ENCODE peak calls at places on chromosomes 16 and 17, in ten cellular contexts. G is stimulated activated CD4-positive, alpha-beta T cell treated with anti-CD3 and anti-CD28 coated beads, Interleukin-1b, Interleukin-23, amount 100 ng/mL, for 24 hours; Z is GM10248; V is fibroblast of the conjunctiva; A is H54; F is RCC 7860; W is hepatic stellate cell; E is progenitor cell of endocrine pancreas; Q is NCI-H748 treated with DMSO at 0.1 percent for 48 hours; B is NCI-H187. O is an unnamed sample.

GRCh38 chr17:43913584-43913983 is 6.2 kb upstream of the MPP2 start:
- DNase-seq in G (no peak), Z (no peak), V (no peak), A (no peak), F (no peak), W (no peak), E (no peak), Q (no peak), B (no peak), O (no peak)

GRCh38 chr17:16106161-16106891 is 106.7 kb downstream of the TTC19 start:
- DNase-seq in G (no peak), Z (no peak), V (peak), A (no peak), F (no peak), W (peak), E (no peak), Q (no peak), B (no peak), O (no peak)

GRCh38 chr16:27221576-27222498 is 18.5 kb downstream of the KDM8 start:
- DNase-seq in G (no peak), Z (no peak), V (no peak), A (no peak), F (no peak), W (peak), E (no peak), Q (no peak), B (no peak), O (no peak)

GRCh38 chr16:77111057-77111456 is 79.9 kb upstream of the MON1B start:
- DNase-seq in G (no peak), Z (no peak), V (no peak), A (no peak), F (no peak), W (no peak), E (no peak), Q (no peak), B (no peak), O (no peak)

GRCh38 chr16:51900221-51900780 is 646.6 kb downstream of the TOX3 start:
- DNase-seq in G (no peak), Z (no peak), V (no peak), A (no peak), F (no peak), W (no peak), E (no peak), Q (no peak), B (no peak), O (no peak)

GRCh38 chr16:84964729-84965128 is 46.6 kb downstream of the ZDHHC7 start:
- DNase-seq in G (no peak), Z (no peak), V (no peak), A (no peak), F (no peak), W (no peak), E (no peak), Q (no peak), B (no peak), O (no peak)

GRCh38 chr17:59730268-59730834 is 22.9 kb downstream of the VMP1 start:
- DNase-seq in G (no peak), Z (no peak), V (no peak), A (no peak), F (no peak), W (no peak), E (no peak), Q (no peak), B (no peak), O (no peak)

GRCh38 chr17:32813021-32813420 is 63.9 kb downstream of the MYO1D start:
- DNase-seq in G (no peak), Z (no peak), V (peak), A (no peak), F (no peak), W (no peak), E (no peak), Q (no peak), B (no peak), O (no peak)

GRCh38 chr16:497258-497657 is 30.3 kb upstream of the CAPN15 start:
- DNase-seq in G (no peak), Z (no peak), V (no peak), A (no peak), F (no peak), W (no peak), E (no peak), Q (no peak), B (no peak), O (no peak)